ENCODE peak calls at places on chromosome 2, in five cellular contexts. M is endothelial cell of umbilical vein, I is NCI-H1105 treated with DMSO at 0.1 percent for 48 hours, H is Daoy, A is AG09319. Y is an unnamed sample.

GRCh38 chr2:25491966-25492532 is 150.3 kb upstream of the DNMT3A start:
- DNase-seq in M (peak; percentile 79), I (no peak), H (peak; percentile 27), A (no peak), Y (no peak)

GRCh38 chr2:222535477-222535876 is 111.1 kb downstream of the SGPP2 start:
- DNase-seq in M (no peak), I (peak; percentile 3), H (no peak), A (no peak), Y (no peak)

GRCh38 chr2:149451417-149452165 is 121.2 kb downstream of the LYPD6 start:
- DNase-seq in M (no peak), I (no peak), H (no peak), A (no peak), Y (no peak)

GRCh38 chr2:27379383-27379839 is 1.1 kb downstream of the ZNF513 start:
- DNase-seq in M (no peak), I (no peak), H (no peak), A (no peak), Y (no peak)

GRCh38 chr2:183029219-183029618 is 9.0 kb downstream of the NCKAP1 start:
- DNase-seq in M (no peak), I (no peak), H (no peak), A (no peak), Y (no peak)

GRCh38 chr2:1136807-1137663 is 186.4 kb downstream of the SNTG2 start:
- DNase-seq in M (no peak), I (no peak), H (no peak), A (no peak), Y (no peak)

GRCh38 chr2:23944527-23944926 is 4.3 kb downstream of the UBXN2A start:
- DNase-seq in M (no peak), I (no peak), H (peak; percentile 35), A (no peak), Y (no peak)

GRCh38 chr2:173664520-173664919 is 300.7 kb downstream of the SP3 start:
- DNase-seq in M (no peak), I (no peak), H (no peak), A (no peak), Y (no peak)

GRCh38 chr2:136764397-136765255 is 719 bp upstream of the THSD7B start:
- DNase-seq in M (no peak), I (no peak), H (no peak), A (no peak), Y (no peak)

GRCh38 chr2:170177950-170178781 is at the start of gene MYO3B:
- DNase-seq in M (no peak), I (peak; percentile 5), H (no peak), A (peak; percentile 29), Y (no peak)

GRCh38 chr2:192051533-192051932 is 143.2 kb downstream of the TMEFF2 start:
- DNase-seq in M (no peak), I (peak; percentile 89), H (no peak), A (no peak), Y (no peak)

Y was measured in caudate nucleus.